ENCODE peak calls at places on chromosomes 12 and 14, in seven cellular contexts. C, X, Q, F, I, U and S are unnamed samples.

GRCh38 chr12:96078281-96078761 is 42.9 kb upstream of the LTA4H start:
- DNase-seq in C (no peak), X (no peak), Q (no peak), F (no peak), I (no peak), U (no peak), S (no peak)

GRCh38 chr14:73591690-73592448 is at the start of gene ACOT4:
- DNase-seq in C (no peak), X (peak), Q (no peak), F (peak), I (peak), U (peak), S (no peak)

GRCh38 chr14:106228541-106229158 is 702.3 kb downstream of the TMEM121 start:
- DNase-seq in C (no peak), X (peak), Q (no peak), F (no peak), I (no peak), U (no peak), S (no peak)

GRCh38 chr14:69842671-69843407 is 36.4 kb upstream of the SMOC1 start:
- DNase-seq in C (no peak), X (no peak), Q (no peak), F (no peak), I (no peak), U (no peak), S (peak)

GRCh38 chr14:95527392-95528002 is 7.4 kb upstream of the GLRX5 start:
- DNase-seq in C (no peak), X (peak), Q (peak), F (peak), I (peak), U (no peak), S (no peak)

GRCh38 chr14:63273717-63274673 is 44.7 kb downstream of the GPHB5 start:
- DNase-seq in C (no peak), X (no peak), Q (no peak), F (no peak), I (no peak), U (no peak), S (no peak)

GRCh38 chr12:6341439-6342139 is at the start of gene TNFRSF1A:
- DNase-seq in C (peak), X (peak), Q (no peak), F (peak), I (peak), U (no peak), S (no peak)

GRCh38 chr14:101017806-101018560 is 114.5 kb upstream of the RTL1 start:
- DNase-seq in C (no peak), X (no peak), Q (no peak), F (peak), I (no peak), U (no peak), S (peak)

GRCh38 chr14:77097006-77097688 is 911 bp upstream of the CIPC start:
- DNase-seq in C (no peak), X (no peak), Q (peak), F (no peak), I (no peak), U (no peak), S (no peak)